ENCODE peak calls at places on chromosomes 6 and 20, in seven cellular contexts. R, V, C, T, O, X and U are unnamed samples.

GRCh38 chr6:30810813-30811329 is 66.5 kb upstream of the IER3 start:
- DNase-seq in R (no peak), V (no peak), C (peak; percentile 45), T (peak; percentile 64), O (no peak), X (no peak), U (no peak)

GRCh38 chr6:106731144-106731842 is 101.9 kb downstream of the QRSL1 start:
- DNase-seq in R (no peak), V (no peak), C (no peak), T (no peak), O (no peak), X (no peak), U (no peak)

GRCh38 chr6:45378324-45378926 is 691 bp upstream of the SUPT3H start:
- DNase-seq in R (no peak), V (no peak), C (no peak), T (peak; percentile 10), O (no peak), X (no peak), U (no peak)

GRCh38 chr6:79570129-79570801 is 33.0 kb upstream of the LCA5 start:
- DNase-seq in R (peak; percentile 72), V (no peak), C (peak; percentile 79), T (peak; percentile 92), O (peak; percentile 60), X (no peak), U (peak; percentile 97)

GRCh38 chr6:31008165-31008564 is 2.1 kb upstream of the MUC22 start:
- DNase-seq in R (no peak), V (no peak), C (no peak), T (no peak), O (no peak), X (no peak), U (peak; percentile 16)

GRCh38 chr20:44967207-44967807 is 995 bp downstream of the STK4 start:
- DNase-seq in R (no peak), V (no peak), C (no peak), T (no peak), O (no peak), X (peak; percentile 18), U (no peak)

GRCh38 chr6:121881974-121882667 is 446.7 kb downstream of the GJA1 start:
- DNase-seq in R (peak; percentile 92), V (no peak), C (no peak), T (no peak), O (no peak), X (peak; percentile 82), U (no peak)

GRCh38 chr6:116374586-116374985 is 3.8 kb downstream of the DSE start:
- DNase-seq in R (no peak), V (no peak), C (no peak), T (no peak), O (no peak), X (no peak), U (no peak)

GRCh38 chr6:12009904-12010634 is 2.0 kb upstream of the HIVEP1 start:
- DNase-seq in R (peak; percentile 59), V (no peak), C (no peak), T (no peak), O (no peak), X (peak; percentile 76), U (no peak)

GRCh38 chr6:117776441-117776840 is 101.2 kb downstream of the NUS1 start:
- DNase-seq in R (peak; percentile 1), V (no peak), C (no peak), T (no peak), O (no peak), X (peak; percentile 6), U (peak; percentile 47)

GRCh38 chr20:34954905-34955231 is 738 bp downstream of the GSS start:
- DNase-seq in R (peak; percentile 42), V (no peak), C (no peak), T (peak; percentile 7), O (no peak), X (no peak), U (peak; percentile 58)

GRCh38 chr20:34955232-34956040 is at the start of the genes GSS and MYH7B:
- DNase-seq in R (peak; percentile 93), V (peak; percentile 99), C (peak; percentile 99), T (peak; percentile 98), O (peak; percentile 96), X (peak; percentile 96), U (peak; percentile 99)

GRCh38 chr20:34956041-34956458 is 382 bp downstream of the MYH7B start:
- DNase-seq in R (no peak), V (no peak), C (no peak), T (no peak), O (no peak), X (no peak), U (no peak)

GRCh38 chr20:34952676-34953075 is 2.9 kb downstream of the GSS start:
- DNase-seq in R (peak; percentile 19), V (no peak), C (no peak), T (no peak), O (no peak), X (no peak), U (no peak)

GRCh38 chr20:34953960-34954359 is 1.6 kb downstream of the GSS start:
- DNase-seq in R (no peak), V (no peak), C (no peak), T (no peak), O (no peak), X (no peak), U (no peak)
- H3K23ac ChIP-seq in R (no peak overlapping the region), V (no peak overlapping the region), C (no peak overlapping the region), T (no peak overlapping the region), O (no peak overlapping the region), X (no peak overlapping the region), U (no peak overlapping the region)

GRCh38 chr20:20614391-20614790 is 98.1 kb downstream of the RALGAPA2 start:
- DNase-seq in R (peak; percentile 25), V (no peak), C (no peak), T (no peak), O (no peak), X (no peak), U (no peak)
- H2BK5ac ChIP-seq in R (no peak overlapping the region), V (no peak overlapping the region), C (no peak overlapping the region), T (no peak overlapping the region), O (no peak overlapping the region), X (no peak overlapping the region), U (no peak overlapping the region)

DNA sequence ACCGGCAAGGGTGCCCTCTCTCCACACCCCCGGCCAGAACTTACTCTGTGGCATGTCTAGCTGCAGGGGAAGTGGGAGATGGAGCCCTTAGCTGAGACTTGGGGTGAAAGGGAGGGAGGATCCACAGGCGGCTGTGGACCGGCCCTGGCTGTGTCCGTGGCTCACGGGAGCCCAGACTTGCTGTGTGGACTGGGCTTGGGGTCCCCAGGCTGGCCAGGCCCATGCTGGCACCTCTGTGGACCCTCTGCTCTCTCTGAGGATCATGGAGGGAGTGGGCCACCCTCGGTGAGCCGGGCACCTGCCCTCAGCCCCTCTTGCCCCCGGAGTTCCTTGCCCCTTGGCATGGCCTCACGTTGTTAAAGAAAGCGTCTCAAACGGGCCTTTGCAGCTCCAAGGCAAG is 8.9 kb upstream of the NTSR1 start:
- DNase-seq in R (no peak), V (no peak), C (no peak), T (no peak), O (no peak), X (no peak), U (no peak)
- H3K23ac ChIP-seq in R (no peak overlapping the region), V (no peak overlapping the region), C (no peak overlapping the region), T (no peak overlapping the region), O (no peak overlapping the region), X (no peak overlapping the region), U (no peak overlapping the region)

DNA sequence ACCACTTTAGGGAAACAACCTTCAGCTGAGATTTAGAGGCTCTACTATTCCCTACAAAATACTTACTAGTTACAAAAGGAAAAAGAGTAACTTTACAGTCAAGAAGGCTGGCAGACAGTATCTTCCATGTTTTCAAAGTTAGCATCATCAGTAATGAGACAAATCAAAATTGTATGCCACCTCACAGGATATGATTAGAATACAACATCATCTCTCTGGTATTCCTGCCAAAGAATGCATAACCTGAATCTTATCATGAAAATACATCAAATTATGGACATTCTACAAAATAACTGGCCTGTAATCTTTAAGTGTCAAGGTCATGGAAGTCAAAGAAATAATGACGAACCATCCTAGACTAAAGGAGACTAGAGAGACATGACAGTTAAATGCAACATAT is 38.4 kb downstream of the CDK5RAP1 start:
- DNase-seq in R (no peak), V (no peak), C (no peak), T (no peak), O (no peak), X (no peak), U (no peak)
- H2BK5ac ChIP-seq in R (no peak overlapping the region), V (no peak overlapping the region), C (no peak overlapping the region), T (no peak overlapping the region), O (no peak overlapping the region), X (no peak overlapping the region), U (no peak overlapping the region)

GRCh38 chr6:126041516-126042447 is 55.4 kb downstream of the TRMT11 start:
- DNase-seq in R (peak; percentile 62), V (no peak), C (no peak), T (no peak), O (no peak), X (peak; percentile 56), U (no peak)
- H3K23ac ChIP-seq in R (no peak overlapping the region), V (no peak overlapping the region), C (no peak overlapping the region), T (no peak overlapping the region), O (no peak overlapping the region), X (no peak overlapping the region), U (no peak overlapping the region)

DNA sequence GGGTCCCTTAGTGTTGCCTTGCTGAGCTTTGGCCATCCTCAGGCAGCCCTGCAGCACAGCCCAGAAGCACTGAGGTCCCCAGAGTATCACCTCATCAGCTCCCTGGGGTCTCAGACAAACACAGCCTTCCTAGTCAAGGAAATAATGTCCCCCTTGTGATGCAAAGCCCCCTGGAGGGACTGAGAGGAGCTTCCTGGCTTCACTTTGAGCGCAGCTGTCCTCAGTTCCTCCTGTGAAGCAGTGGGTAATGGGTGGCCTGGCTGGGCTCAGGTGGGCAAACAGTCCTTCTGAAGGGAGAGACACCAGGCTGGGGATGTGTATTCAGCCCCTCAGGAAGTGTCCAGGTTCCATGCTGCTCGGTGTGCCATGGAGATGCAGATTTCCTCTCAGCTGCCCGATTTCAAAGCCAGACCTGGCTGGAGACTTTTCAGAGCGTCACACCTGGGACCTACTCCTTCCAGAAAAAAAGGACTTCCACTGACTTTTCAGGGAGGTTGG is 79.2 kb upstream of the FOXA2 start:
- DNase-seq in R (no peak), V (no peak), C (peak; percentile 87), T (no peak), O (peak; percentile 58), X (no peak), U (peak; percentile 81)
- H2BK5ac ChIP-seq in R (no peak overlapping the region), V (no peak overlapping the region), C (no peak overlapping the region), T (no peak overlapping the region), O (peak overlapping the region; percentile 80), X (no peak overlapping the region), U (no peak overlapping the region)

GRCh38 chr6:24382220-24382540 is 20.6 kb upstream of the MRS2 start:
- DNase-seq in R (no peak), V (no peak), C (no peak), T (no peak), O (no peak), X (no peak), U (no peak)
- H3K23ac ChIP-seq in R (no peak overlapping the region), V (no peak overlapping the region), C (no peak overlapping the region), T (no peak overlapping the region), O (no peak overlapping the region), X (no peak overlapping the region), U (no peak overlapping the region)

DNA sequence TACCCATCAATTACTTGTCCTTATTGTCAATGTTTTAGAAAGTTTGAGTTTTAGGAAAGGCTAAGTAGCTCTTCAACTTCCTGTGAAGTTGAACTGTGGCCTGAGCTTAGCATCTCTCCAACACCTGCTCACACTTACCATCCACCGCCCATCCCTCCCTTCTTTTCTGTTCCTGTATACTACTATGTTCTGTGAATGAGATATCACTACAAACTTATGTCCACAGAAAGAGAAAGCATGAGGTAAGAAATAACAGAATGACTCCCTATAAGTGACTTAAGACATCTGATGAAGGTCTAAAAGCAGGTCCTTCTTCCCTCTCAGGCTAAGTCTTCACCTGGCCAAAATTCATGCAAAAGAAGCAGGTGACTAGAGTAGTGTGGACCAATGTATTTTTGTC is 246.3 kb upstream of the PREP start:
- DNase-seq in R (no peak), V (no peak), C (no peak), T (no peak), O (no peak), X (no peak), U (no peak)
- H2BK5ac ChIP-seq in R (no peak overlapping the region), V (no peak overlapping the region), C (no peak overlapping the region), T (no peak overlapping the region), O (no peak overlapping the region), X (no peak overlapping the region), U (no peak overlapping the region)